ENCODE peak calls at places on chromosomes 6 and 20, in seven cellular contexts. One of them, this sample, is unnamed.

GRCh38 chr6:109260701-109261100 is 121.6 kb downstream of the CD164 start:
- DNase-seq in activated CD4-positive, alpha-beta T cell treated with anti-CD3 and anti-CD28 coated beads, Interleukin-2, amount 10 ng/mL, durations not matched to agents 24 days and 14 days: no peak
- DNase-seq in COR-L47: no peak
- DNase-seq in germinal center: no peak
- DNase-seq in stimulated activated CD8-positive, alpha-beta memory T cell treated with anti-CD3 and anti-CD28 coated beads, Interleukin-7, amount 100 ng/mL, for 1 hour: no peak
- DNase-seq in MCF 10A: no peak
- DNase-seq in NCI-H460: no peak
- DNase-seq in this sample: no peak

GRCh38 chr20:9878096-9878495 is 39.2 kb upstream of the PAK5 start:
- DNase-seq in activated CD4-positive, alpha-beta T cell treated with anti-CD3 and anti-CD28 coated beads, Interleukin-2, amount 10 ng/mL, durations not matched to agents 24 days and 14 days: no peak
- DNase-seq in COR-L47: no peak
- DNase-seq in germinal center: no peak
- DNase-seq in stimulated activated CD8-positive, alpha-beta memory T cell treated with anti-CD3 and anti-CD28 coated beads, Interleukin-7, amount 100 ng/mL, for 1 hour: no peak
- DNase-seq in MCF 10A: no peak
- DNase-seq in NCI-H460: no peak
- DNase-seq in this sample: no peak

GRCh38 chr6:13836170-13836569 is 21.8 kb upstream of the MCUR1 start:
- DNase-seq in activated CD4-positive, alpha-beta T cell treated with anti-CD3 and anti-CD28 coated beads, Interleukin-2, amount 10 ng/mL, durations not matched to agents 24 days and 14 days: no peak
- DNase-seq in COR-L47: no peak
- DNase-seq in germinal center: no peak
- DNase-seq in stimulated activated CD8-positive, alpha-beta memory T cell treated with anti-CD3 and anti-CD28 coated beads, Interleukin-7, amount 100 ng/mL, for 1 hour: no peak
- DNase-seq in MCF 10A: no peak
- DNase-seq in NCI-H460: no peak
- DNase-seq in this sample: no peak

GRCh38 chr6:156582509-156582992 is 194.6 kb upstream of the ARID1B start:
- DNase-seq in activated CD4-positive, alpha-beta T cell treated with anti-CD3 and anti-CD28 coated beads, Interleukin-2, amount 10 ng/mL, durations not matched to agents 24 days and 14 days: no peak
- DNase-seq in COR-L47: peak; percentile 81
- DNase-seq in germinal center: no peak
- DNase-seq in stimulated activated CD8-positive, alpha-beta memory T cell treated with anti-CD3 and anti-CD28 coated beads, Interleukin-7, amount 100 ng/mL, for 1 hour: no peak
- DNase-seq in MCF 10A: no peak
- DNase-seq in NCI-H460: no peak
- DNase-seq in this sample: no peak

GRCh38 chr20:48875233-48875913 is 46.1 kb upstream of the ARFGEF2 start:
- DNase-seq in activated CD4-positive, alpha-beta T cell treated with anti-CD3 and anti-CD28 coated beads, Interleukin-2, amount 10 ng/mL, durations not matched to agents 24 days and 14 days: no peak
- DNase-seq in COR-L47: no peak
- DNase-seq in germinal center: no peak
- DNase-seq in stimulated activated CD8-positive, alpha-beta memory T cell treated with anti-CD3 and anti-CD28 coated beads, Interleukin-7, amount 100 ng/mL, for 1 hour: no peak
- DNase-seq in MCF 10A: no peak
- DNase-seq in NCI-H460: no peak
- DNase-seq in this sample: no peak

GRCh38 chr6:128256100-128256499 is 264.3 kb downstream of the PTPRK start:
- DNase-seq in activated CD4-positive, alpha-beta T cell treated with anti-CD3 and anti-CD28 coated beads, Interleukin-2, amount 10 ng/mL, durations not matched to agents 24 days and 14 days: no peak
- DNase-seq in COR-L47: no peak
- DNase-seq in germinal center: no peak
- DNase-seq in stimulated activated CD8-positive, alpha-beta memory T cell treated with anti-CD3 and anti-CD28 coated beads, Interleukin-7, amount 100 ng/mL, for 1 hour: no peak
- DNase-seq in MCF 10A: no peak
- DNase-seq in NCI-H460: no peak
- DNase-seq in this sample: no peak

GRCh38 chr6:88619951-88620350 is 343.5 kb downstream of the RNGTT start:
- DNase-seq in activated CD4-positive, alpha-beta T cell treated with anti-CD3 and anti-CD28 coated beads, Interleukin-2, amount 10 ng/mL, durations not matched to agents 24 days and 14 days: no peak
- DNase-seq in COR-L47: no peak
- DNase-seq in germinal center: no peak
- DNase-seq in stimulated activated CD8-positive, alpha-beta memory T cell treated with anti-CD3 and anti-CD28 coated beads, Interleukin-7, amount 100 ng/mL, for 1 hour: no peak
- DNase-seq in MCF 10A: no peak
- DNase-seq in NCI-H460: no peak
- DNase-seq in this sample: no peak

GRCh38 chr6:107101661-107102413 is 13.5 kb downstream of the BEND3 start:
- DNase-seq in activated CD4-positive, alpha-beta T cell treated with anti-CD3 and anti-CD28 coated beads, Interleukin-2, amount 10 ng/mL, durations not matched to agents 24 days and 14 days: no peak
- DNase-seq in COR-L47: no peak
- DNase-seq in germinal center: no peak
- DNase-seq in stimulated activated CD8-positive, alpha-beta memory T cell treated with anti-CD3 and anti-CD28 coated beads, Interleukin-7, amount 100 ng/mL, for 1 hour: no peak
- DNase-seq in MCF 10A: no peak
- DNase-seq in NCI-H460: no peak
- DNase-seq in this sample: no peak

GRCh38 chr6:29589423-29590048 is 4.6 kb downstream of the OR2H2 start:
- DNase-seq in activated CD4-positive, alpha-beta T cell treated with anti-CD3 and anti-CD28 coated beads, Interleukin-2, amount 10 ng/mL, durations not matched to agents 24 days and 14 days: peak; percentile 86
- DNase-seq in COR-L47: no peak
- DNase-seq in germinal center: peak; percentile 47
- DNase-seq in stimulated activated CD8-positive, alpha-beta memory T cell treated with anti-CD3 and anti-CD28 coated beads, Interleukin-7, amount 100 ng/mL, for 1 hour: peak; percentile 8
- DNase-seq in MCF 10A: peak; percentile 65
- DNase-seq in NCI-H460: peak; percentile 20
- DNase-seq in this sample: peak; percentile 19

GRCh38 chr20:2368621-2369020 is 12.1 kb upstream of the TGM6 start:
- DNase-seq in activated CD4-positive, alpha-beta T cell treated with anti-CD3 and anti-CD28 coated beads, Interleukin-2, amount 10 ng/mL, durations not matched to agents 24 days and 14 days: no peak
- DNase-seq in COR-L47: no peak
- DNase-seq in germinal center: no peak
- DNase-seq in stimulated activated CD8-positive, alpha-beta memory T cell treated with anti-CD3 and anti-CD28 coated beads, Interleukin-7, amount 100 ng/mL, for 1 hour: no peak
- DNase-seq in MCF 10A: no peak
- DNase-seq in NCI-H460: no peak
- DNase-seq in this sample: no peak

GRCh38 chr20:8007490-8007889 is 12.1 kb downstream of the TMX4 start:
- DNase-seq in activated CD4-positive, alpha-beta T cell treated with anti-CD3 and anti-CD28 coated beads, Interleukin-2, amount 10 ng/mL, durations not matched to agents 24 days and 14 days: no peak
- DNase-seq in COR-L47: no peak
- DNase-seq in germinal center: no peak
- DNase-seq in stimulated activated CD8-positive, alpha-beta memory T cell treated with anti-CD3 and anti-CD28 coated beads, Interleukin-7, amount 100 ng/mL, for 1 hour: no peak
- DNase-seq in MCF 10A: no peak
- DNase-seq in NCI-H460: no peak
- DNase-seq in this sample: no peak

GRCh38 chr6:135481786-135482369 is 15.7 kb downstream of the AHI1 start:
- DNase-seq in activated CD4-positive, alpha-beta T cell treated with anti-CD3 and anti-CD28 coated beads, Interleukin-2, amount 10 ng/mL, durations not matched to agents 24 days and 14 days: no peak
- DNase-seq in COR-L47: no peak
- DNase-seq in germinal center: no peak
- DNase-seq in stimulated activated CD8-positive, alpha-beta memory T cell treated with anti-CD3 and anti-CD28 coated beads, Interleukin-7, amount 100 ng/mL, for 1 hour: no peak
- DNase-seq in MCF 10A: no peak
- DNase-seq in NCI-H460: no peak
- DNase-seq in this sample: no peak

GRCh38 chr6:30646450-30647038 is 389 bp upstream of the C6orf136 start:
- DNase-seq in activated CD4-positive, alpha-beta T cell treated with anti-CD3 and anti-CD28 coated beads, Interleukin-2, amount 10 ng/mL, durations not matched to agents 24 days and 14 days: peak; percentile 64
- DNase-seq in COR-L47: no peak
- DNase-seq in germinal center: no peak
- DNase-seq in stimulated activated CD8-positive, alpha-beta memory T cell treated with anti-CD3 and anti-CD28 coated beads, Interleukin-7, amount 100 ng/mL, for 1 hour: peak; percentile 84
- DNase-seq in MCF 10A: no peak
- DNase-seq in NCI-H460: no peak
- DNase-seq in this sample: no peak

GRCh38 chr6:56040875-56041274 is 165.5 kb upstream of the BMP5 start:
- DNase-seq in activated CD4-positive, alpha-beta T cell treated with anti-CD3 and anti-CD28 coated beads, Interleukin-2, amount 10 ng/mL, durations not matched to agents 24 days and 14 days: no peak
- DNase-seq in COR-L47: no peak
- DNase-seq in germinal center: no peak
- DNase-seq in stimulated activated CD8-positive, alpha-beta memory T cell treated with anti-CD3 and anti-CD28 coated beads, Interleukin-7, amount 100 ng/mL, for 1 hour: no peak
- DNase-seq in MCF 10A: no peak
- DNase-seq in NCI-H460: no peak
- DNase-seq in this sample: no peak

GRCh38 chr6:29631860-29632731 is 887 bp downstream of the GABBR1 start:
- DNase-seq in activated CD4-positive, alpha-beta T cell treated with anti-CD3 and anti-CD28 coated beads, Interleukin-2, amount 10 ng/mL, durations not matched to agents 24 days and 14 days: peak; percentile 89
- DNase-seq in COR-L47: peak; percentile 50
- DNase-seq in germinal center: peak; percentile 64
- DNase-seq in stimulated activated CD8-positive, alpha-beta memory T cell treated with anti-CD3 and anti-CD28 coated beads, Interleukin-7, amount 100 ng/mL, for 1 hour: no peak
- DNase-seq in MCF 10A: peak; percentile 41
- DNase-seq in NCI-H460: no peak
- DNase-seq in this sample: peak; percentile 47

GRCh38 chr20:49964964-49965780 is 17.6 kb upstream of the SNAI1 start:
- DNase-seq in activated CD4-positive, alpha-beta T cell treated with anti-CD3 and anti-CD28 coated beads, Interleukin-2, amount 10 ng/mL, durations not matched to agents 24 days and 14 days: peak; percentile 75
- DNase-seq in COR-L47: no peak
- DNase-seq in germinal center: peak; percentile 40
- DNase-seq in stimulated activated CD8-positive, alpha-beta memory T cell treated with anti-CD3 and anti-CD28 coated beads, Interleukin-7, amount 100 ng/mL, for 1 hour: no peak
- DNase-seq in MCF 10A: peak; percentile 53
- DNase-seq in NCI-H460: peak; percentile 36
- DNase-seq in this sample: peak; percentile 64

GRCh38 chr20:21173496-21174025 is 47.7 kb downstream of the KIZ start:
- DNase-seq in activated CD4-positive, alpha-beta T cell treated with anti-CD3 and anti-CD28 coated beads, Interleukin-2, amount 10 ng/mL, durations not matched to agents 24 days and 14 days: no peak
- DNase-seq in COR-L47: no peak
- DNase-seq in germinal center: no peak
- DNase-seq in stimulated activated CD8-positive, alpha-beta memory T cell treated with anti-CD3 and anti-CD28 coated beads, Interleukin-7, amount 100 ng/mL, for 1 hour: no peak
- DNase-seq in MCF 10A: no peak
- DNase-seq in NCI-H460: no peak
- DNase-seq in this sample: no peak

This sample was measured in H54.